ENCODE peak calls at places on chromosomes 3 and 15, in five cellular contexts. Y, Q, O, N and I are unnamed samples. For H3K4me1, the result is how much of the 10 kb centered on the place peaks cover.

GRCh38 chr15:40763801-40764765 is at the start of gene GCHFR:
- DNase-seq in N (peak), Y (peak), O (peak), Q (peak), I (peak)

GRCh38 chr15:91803260-91803659 is 50.2 kb upstream of the SLCO3A1 start:
- DNase-seq in O (no peak), Q (no peak), N (no peak), Y (no peak), I (no peak)

GRCh38 chr3:152126260-152126659 is 142.5 kb upstream of the MBNL1 start:
- DNase-seq in O (no peak), Y (no peak), Q (no peak), N (no peak), I (no peak)

GRCh38 chr3:194072097-194072428 is 63.9 kb upstream of the HES1 start:
- DNase-seq in Y (no peak), N (no peak), Q (no peak), O (no peak), I (no peak)

GRCh38 chr15:39597751-39598185 is 16.9 kb downstream of the THBS1 start:
- DNase-seq in O (no peak), Y (no peak), Q (no peak), N (no peak), I (no peak)

GRCh38 chr3:100682056-100682853 is 27.0 kb upstream of the TFG start:
- DNase-seq in N (no peak), Y (peak), O (peak), Q (no peak), I (peak)

GRCh38 chr3:172673210-172673679 is 37.6 kb downstream of the NCEH1 start:
- DNase-seq in Y (peak), O (peak), N (peak), Q (peak), I (no peak)

GRCh38 chr3:124347418-124347817 is 355.5 kb upstream of the ROPN1 start:
- DNase-seq in N (no peak), Q (no peak), O (no peak), Y (no peak), I (no peak)

GRCh38 chr3:11228041-11228440 is 44.2 kb upstream of the ATG7 start:
- DNase-seq in Y (no peak), Q (no peak), O (no peak), N (no peak), I (no peak)

GRCh38 chr3:11224010-11224409 is 48.2 kb upstream of the ATG7 start:
- DNase-seq in O (no peak), Y (no peak), N (no peak), Q (no peak), I (no peak)

GRCh38 chr3:11221818-11222217 is 50.4 kb upstream of the ATG7 start:
- DNase-seq in O (no peak), Q (no peak), N (no peak), Y (no peak), I (no peak)

GRCh38 chr3:11226042-11226370 is 46.2 kb upstream of the ATG7 start:
- DNase-seq in Q (no peak), N (no peak), O (no peak), Y (no peak), I (peak)

DNA sequence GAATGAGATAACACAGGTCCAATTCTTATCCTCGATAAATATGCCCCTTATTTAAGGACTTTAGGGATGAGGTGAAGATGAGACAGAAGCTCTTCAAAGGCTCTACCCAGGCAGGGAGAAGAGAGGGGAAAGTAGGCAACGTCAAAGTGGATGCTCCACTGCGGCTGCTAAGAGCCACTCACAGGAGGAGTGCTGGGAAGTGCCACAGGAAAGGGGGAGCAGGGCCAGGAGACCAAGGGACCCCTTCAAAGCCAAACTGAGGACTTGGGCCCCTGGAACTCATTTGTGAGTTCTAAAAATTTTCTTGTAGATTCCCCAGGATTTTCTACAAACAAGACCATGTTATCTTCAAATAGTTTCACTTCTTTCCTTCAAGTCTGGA is 47.3 kb upstream of the ATG7 start:
- DNase-seq in O (no peak), Y (no peak), Q (no peak), N (no peak), I (no peak)
- H3K4me3 ChIP-seq in O (peak), Y (peak), Q (no peak), N (no peak), I (no peak)

GRCh38 chr3:191302451-191302850 is 26.7 kb upstream of the CCDC50 start:
- DNase-seq in O (no peak), N (no peak), Y (no peak), Q (no peak), I (no peak)
- H3K4me1 ChIP-seq in O (under half), N (under half), Y (under half), Q (under half), I (under half)

GRCh38 chr3:39568508-39568907 is 101.0 kb downstream of the MOBP start:
- DNase-seq in N (no peak), Y (no peak), O (no peak), Q (no peak), I (no peak)
- H3K27ac ChIP-seq in N (no peak), Y (no peak), O (no peak), Q (no peak), I (no peak)

DNA sequence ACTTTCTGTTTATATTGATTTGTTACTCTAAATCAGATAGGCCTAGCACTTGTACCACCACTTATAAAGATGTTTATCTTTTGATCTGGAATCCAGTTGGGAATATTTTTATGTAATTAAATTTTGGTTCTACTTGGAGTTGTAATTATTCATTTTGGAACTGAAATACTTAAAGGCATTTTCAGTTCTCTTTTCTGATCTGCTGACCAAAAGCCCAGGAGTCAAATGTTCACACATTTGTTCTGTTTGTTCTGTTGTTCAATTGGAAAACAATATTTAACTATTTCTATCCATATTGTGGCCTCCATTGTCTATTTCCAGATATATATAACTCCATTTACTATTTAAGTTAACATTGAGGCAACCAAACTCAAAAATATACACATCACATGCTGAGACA is 912.4 kb upstream of the EPHA6 start:
- DNase-seq in O (no peak), Y (no peak), Q (no peak), N (no peak), I (no peak)
- H3K4me3 ChIP-seq in O (no peak), Y (no peak), Q (no peak), N (no peak), I (no peak)

GRCh38 chr3:136584728-136585127 is 167.4 kb downstream of the STAG1 start:
- DNase-seq in O (no peak), Q (no peak), N (no peak), Y (no peak), I (no peak)
- H3K4me1 ChIP-seq in O (under half), Q (under half), N (under half), Y (under half), I (under half)

GRCh38 chr3:8966150-8966819 is 3.0 kb upstream of the RAD18 start:
- DNase-seq in O (no peak), Y (no peak), Q (no peak), N (no peak), I (no peak)

GRCh38 chr3:8962226-8962861 is 928 bp downstream of the RAD18 start:
- DNase-seq in Y (no peak), Q (no peak), N (no peak), O (no peak), I (no peak)

GRCh38 chr3:8966820-8967348 is 3.6 kb upstream of the RAD18 start:
- DNase-seq in Q (no peak), Y (no peak), N (no peak), O (no peak), I (no peak)

GRCh38 chr3:8963137-8963853 is at the start of gene RAD18:
- DNase-seq in N (peak), Q (peak), O (peak), Y (peak), I (peak)

GRCh38 chr3:8964436-8965370 is 1.4 kb upstream of the RAD18 start:
- DNase-seq in O (no peak), Q (no peak), N (no peak), Y (no peak), I (no peak)
- H3K27ac ChIP-seq in O (no peak), Q (no peak), N (no peak), Y (no peak), I (no peak)